ENCODE peak calls at places on chromosomes 5 and 9, in five cellular contexts. One of them, this sample, is unnamed.

GRCh38 chr5:76165029-76165428 is 81.8 kb downstream of the SV2C start:
- DNase-seq in effector memory CD8-positive, alpha-beta T cell: no peak
- DNase-seq in GM23248: no peak
- DNase-seq in cardiac fibroblast: no peak
- DNase-seq in T-helper 17 cell: no peak
- DNase-seq in this sample: no peak

GRCh38 chr5:132055808-132056609 is 4.4 kb upstream of the IL3 start:
- DNase-seq in effector memory CD8-positive, alpha-beta T cell: peak; percentile 72
- DNase-seq in GM23248: no peak
- DNase-seq in cardiac fibroblast: no peak
- DNase-seq in T-helper 17 cell: peak; percentile 46
- DNase-seq in this sample: peak; percentile 64

GRCh38 chr9:445033-445432 is 230.4 kb downstream of the DOCK8 start:
- DNase-seq in effector memory CD8-positive, alpha-beta T cell: no peak
- DNase-seq in GM23248: no peak
- DNase-seq in cardiac fibroblast: peak; percentile 87
- DNase-seq in T-helper 17 cell: no peak
- DNase-seq in this sample: no peak

GRCh38 chr5:37792976-37793328 is 46.9 kb downstream of the GDNF start:
- DNase-seq in effector memory CD8-positive, alpha-beta T cell: no peak
- DNase-seq in GM23248: peak; percentile 90
- DNase-seq in cardiac fibroblast: no peak
- DNase-seq in T-helper 17 cell: no peak
- DNase-seq in this sample: no peak

GRCh38 chr5:132497488-132497997 is 7.0 kb upstream of the IRF1 start:
- DNase-seq in effector memory CD8-positive, alpha-beta T cell: no peak
- DNase-seq in GM23248: peak; percentile 97
- DNase-seq in cardiac fibroblast: peak; percentile 95
- DNase-seq in T-helper 17 cell: peak; percentile 3
- DNase-seq in this sample: peak; percentile 93

GRCh38 chr5:120684749-120685415 is 220.8 kb downstream of the PRR16 start:
- DNase-seq in effector memory CD8-positive, alpha-beta T cell: no peak
- DNase-seq in GM23248: peak; percentile 47
- DNase-seq in cardiac fibroblast: peak; percentile 15
- DNase-seq in T-helper 17 cell: no peak
- DNase-seq in this sample: no peak

GRCh38 chr5:168887931-168888330 is 308.8 kb upstream of the PANK3 start:
- DNase-seq in effector memory CD8-positive, alpha-beta T cell: no peak
- DNase-seq in GM23248: no peak
- DNase-seq in cardiac fibroblast: no peak
- DNase-seq in T-helper 17 cell: no peak
- DNase-seq in this sample: no peak

GRCh38 chr9:36845844-36846243 is 188.2 kb downstream of the PAX5 start:
- DNase-seq in effector memory CD8-positive, alpha-beta T cell: no peak
- DNase-seq in GM23248: no peak
- DNase-seq in cardiac fibroblast: no peak
- DNase-seq in T-helper 17 cell: no peak
- DNase-seq in this sample: no peak

GRCh38 chr5:107074991-107075390 is 595.7 kb downstream of the EFNA5 start:
- DNase-seq in effector memory CD8-positive, alpha-beta T cell: no peak
- DNase-seq in GM23248: no peak
- DNase-seq in cardiac fibroblast: no peak
- DNase-seq in T-helper 17 cell: no peak
- DNase-seq in this sample: no peak

GRCh38 chr9:21833090-21833801 is 30.8 kb downstream of the MTAP start:
- DNase-seq in effector memory CD8-positive, alpha-beta T cell: no peak
- DNase-seq in GM23248: no peak
- DNase-seq in cardiac fibroblast: no peak
- DNase-seq in T-helper 17 cell: no peak
- DNase-seq in this sample: no peak

GRCh38 chr5:113505181-113505580 is 8.3 kb upstream of the YTHDC2 start:
- DNase-seq in effector memory CD8-positive, alpha-beta T cell: no peak
- DNase-seq in GM23248: peak; percentile 56
- DNase-seq in cardiac fibroblast: peak; percentile 32
- DNase-seq in T-helper 17 cell: no peak
- DNase-seq in this sample: no peak

GRCh38 chr5:145775893-145776444 is 59.2 kb downstream of the PRELID2 start:
- DNase-seq in effector memory CD8-positive, alpha-beta T cell: no peak
- DNase-seq in GM23248: peak; percentile 92
- DNase-seq in cardiac fibroblast: peak; percentile 91
- DNase-seq in T-helper 17 cell: no peak
- DNase-seq in this sample: no peak

GRCh38 chr9:131423171-131423581 is 29.3 kb downstream of the PRRC2B start:
- DNase-seq in effector memory CD8-positive, alpha-beta T cell: no peak
- DNase-seq in GM23248: peak; percentile 93
- DNase-seq in cardiac fibroblast: peak; percentile 77
- DNase-seq in T-helper 17 cell: no peak
- DNase-seq in this sample: peak; percentile 28

GRCh38 chr5:109986726-109987125 is 297.0 kb downstream of the MAN2A1 start:
- DNase-seq in effector memory CD8-positive, alpha-beta T cell: no peak
- DNase-seq in GM23248: no peak
- DNase-seq in cardiac fibroblast: no peak
- DNase-seq in T-helper 17 cell: no peak
- DNase-seq in this sample: no peak

GRCh38 chr9:3434594-3434993 is 91.2 kb downstream of the RFX3 start:
- DNase-seq in effector memory CD8-positive, alpha-beta T cell: no peak
- DNase-seq in GM23248: peak; percentile 72
- DNase-seq in cardiac fibroblast: peak; percentile 81
- DNase-seq in T-helper 17 cell: no peak
- DNase-seq in this sample: no peak

GRCh38 chr9:92405770-92406169 is 1.4 kb upstream of the OGN start:
- DNase-seq in effector memory CD8-positive, alpha-beta T cell: no peak
- DNase-seq in GM23248: no peak
- DNase-seq in cardiac fibroblast: no peak
- DNase-seq in T-helper 17 cell: no peak
- DNase-seq in this sample: no peak

GRCh38 chr9:89532478-89532877 is 34.6 kb upstream of the SEMA4D start:
- DNase-seq in effector memory CD8-positive, alpha-beta T cell: no peak
- DNase-seq in GM23248: no peak
- DNase-seq in cardiac fibroblast: no peak
- DNase-seq in T-helper 17 cell: no peak
- DNase-seq in this sample: no peak

GRCh38 chr5:127555826-127556225 is 38.4 kb downstream of the PRRC1 start:
- DNase-seq in effector memory CD8-positive, alpha-beta T cell: no peak
- DNase-seq in GM23248: no peak
- DNase-seq in cardiac fibroblast: no peak
- DNase-seq in T-helper 17 cell: no peak
- DNase-seq in this sample: no peak

GRCh38 chr9:119905706-119906105 is 536.5 kb upstream of the BRINP1 start:
- DNase-seq in effector memory CD8-positive, alpha-beta T cell: no peak
- DNase-seq in GM23248: peak; percentile 25
- DNase-seq in cardiac fibroblast: no peak
- DNase-seq in T-helper 17 cell: no peak
- DNase-seq in this sample: no peak

GRCh38 chr5:6056280-6056679 is 322.1 kb downstream of the MED10 start:
- DNase-seq in effector memory CD8-positive, alpha-beta T cell: no peak
- DNase-seq in GM23248: no peak
- DNase-seq in cardiac fibroblast: no peak
- DNase-seq in T-helper 17 cell: no peak
- DNase-seq in this sample: no peak

GRCh38 chr9:38243993-38244392 is 148.5 kb upstream of the ALDH1B1 start:
- DNase-seq in effector memory CD8-positive, alpha-beta T cell: no peak
- DNase-seq in GM23248: no peak
- DNase-seq in cardiac fibroblast: no peak
- DNase-seq in T-helper 17 cell: no peak
- DNase-seq in this sample: no peak

GRCh38 chr5:28926422-28926821 is 1888.0 kb upstream of the CDH9 start:
- DNase-seq in effector memory CD8-positive, alpha-beta T cell: no peak
- DNase-seq in GM23248: no peak
- DNase-seq in cardiac fibroblast: no peak
- DNase-seq in T-helper 17 cell: no peak
- DNase-seq in this sample: no peak